ENCODE peak calls at places on chromosome 14, in five cellular contexts. R, Z, F, T and V are unnamed samples.

GRCh38 chr14:74085828-74086227 is 1.1 kb downstream of the LIN52 start:
- DNase-seq in T (no peak), R (no peak), Z (no peak), F (no peak), V (no peak)

GRCh38 chr14:33307691-33308369 is 369.2 kb downstream of the NPAS3 start:
- DNase-seq in T (no peak), F (peak; percentile 36), R (no peak), Z (peak; percentile 40), V (peak; percentile 76)

GRCh38 chr14:61923348-61923747 is 161.1 kb downstream of the SNAPC1 start:
- DNase-seq in Z (no peak), T (no peak), F (no peak), R (no peak), V (no peak)

GRCh38 chr14:71703477-71703876 is 228.8 kb upstream of the RGS6 start:
- DNase-seq in Z (peak; percentile 35), T (no peak), R (no peak), F (no peak), V (peak; percentile 43)

GRCh38 chr14:55057919-55058318 is 6.5 kb downstream of the MAPK1IP1L start:
- DNase-seq in R (no peak), T (no peak), Z (no peak), F (no peak), V (no peak)

GRCh38 chr14:34912966-34913365 is 37.8 kb upstream of the BAZ1A start:
- DNase-seq in T (no peak), F (no peak), Z (no peak), R (no peak), V (no peak)

GRCh38 chr14:20455355-20456300 is 602 bp downstream of the APEX1 start:
- DNase-seq in Z (no peak), R (no peak), T (no peak), F (no peak), V (no peak)

GRCh38 chr14:22848391-22849164 is 12.2 kb downstream of the MMP14 start:
- DNase-seq in R (peak; percentile 66), T (no peak), F (peak; percentile 71), Z (peak; percentile 8), V (peak; percentile 28)

GRCh38 chr14:21241218-21241819 is 27.9 kb downstream of the HNRNPC start:
- DNase-seq in Z (no peak), R (no peak), F (no peak), T (peak; percentile 25), V (no peak)

GRCh38 chr14:75294649-75295033 is 16.0 kb downstream of the FOS start:
- DNase-seq in R (no peak), Z (peak; percentile 32), T (peak; percentile 47), F (no peak), V (no peak)

GRCh38 chr14:51209457-51209856 is 30.6 kb upstream of the TMX1 start:
- DNase-seq in F (no peak), R (no peak), T (no peak), Z (no peak), V (no peak)

GRCh38 chr14:76768671-76769500 is 7.6 kb downstream of the VASH1 start:
- DNase-seq in R (peak; percentile 22), F (no peak), Z (no peak), T (no peak), V (no peak)

GRCh38 chr14:20789230-20789813 is 8.3 kb downstream of the RNASE6 start:
- DNase-seq in R (no peak), Z (no peak), T (no peak), F (no peak), V (no peak)

GRCh38 chr14:104393898-104394605 is 185.5 kb upstream of the C14orf180 start:
- DNase-seq in R (no peak), Z (no peak), T (no peak), F (peak; percentile 84), V (no peak)

GRCh38 chr14:76955575-76956252 is 72.8 kb downstream of the IRF2BPL start:
- DNase-seq in F (peak; percentile 38), R (peak; percentile 46), Z (peak; percentile 65), T (peak; percentile 60), V (peak; percentile 60)

GRCh38 chr14:82112210-82112839 is 578.7 kb upstream of the SEL1L start:
- DNase-seq in F (no peak), T (no peak), Z (no peak), R (no peak), V (no peak)

GRCh38 chr14:75800792-75801191 is 139.7 kb downstream of the TTLL5 start:
- DNase-seq in T (peak; percentile 4), F (no peak), R (no peak), Z (no peak), V (no peak)

GRCh38 chr14:24941719-24942118 is 108.2 kb downstream of the STXBP6 start:
- DNase-seq in T (no peak), F (no peak), Z (no peak), R (peak; percentile 39), V (no peak)

GRCh38 chr14:104572024-104572623 is 7.4 kb upstream of the C14orf180 start:
- DNase-seq in F (no peak), Z (no peak), T (no peak), R (no peak), V (no peak)

GRCh38 chr14:35965425-35965824 is 139.3 kb downstream of the BRMS1L start:
- DNase-seq in F (no peak), Z (peak; percentile 96), R (no peak), T (no peak), V (peak; percentile 81)

GRCh38 chr14:58100735-58101368 is 51.2 kb downstream of the ARMH4 start:
- DNase-seq in F (no peak), R (no peak), Z (no peak), T (no peak), V (no peak)

GRCh38 chr14:54567634-54568561 is 970 bp downstream of the SAMD4A start:
- DNase-seq in F (peak; percentile 42), R (peak; percentile 38), Z (peak; percentile 63), T (peak; percentile 59), V (peak; percentile 69)

GRCh38 chr14:95294320-95294719 is 25.4 kb downstream of the CLMN start:
- DNase-seq in Z (no peak), T (no peak), F (no peak), R (no peak), V (no peak)

GRCh38 chr14:52296378-52296777 is 17.7 kb upstream of the PTGER2 start:
- DNase-seq in R (no peak), F (no peak), T (no peak), Z (no peak), V (no peak)

GRCh38 chr14:35158951-35159653 is 36.8 kb downstream of the PRORP start:
- DNase-seq in Z (no peak), R (no peak), T (no peak), F (no peak), V (no peak)

GRCh38 chr14:66087231-66087630 is 398.9 kb upstream of the CCDC196 start:
- DNase-seq in Z (no peak), R (no peak), T (no peak), F (no peak), V (no peak)

GRCh38 chr14:65860956-65861631 is 448.6 kb downstream of the FUT8 start:
- DNase-seq in R (no peak), Z (no peak), T (no peak), F (no peak), V (no peak)

GRCh38 chr14:96754162-96754844 is 42.9 kb upstream of the VRK1 start:
- DNase-seq in T (peak; percentile 20), Z (no peak), F (no peak), R (no peak), V (no peak)

GRCh38 chr14:42994001-42994736 is 1387.5 kb downstream of the LRFN5 start:
- DNase-seq in F (no peak), Z (no peak), T (peak; percentile 49), R (no peak), V (no peak)

GRCh38 chr14:79543966-79544365 is 667.3 kb downstream of the DIO2 start:
- DNase-seq in F (no peak), T (peak; percentile 31), R (no peak), Z (no peak), V (no peak)

GRCh38 chr14:69963966-69964365 is 84.8 kb downstream of the SMOC1 start:
- DNase-seq in F (no peak), R (no peak), Z (peak; percentile 99), T (no peak), V (peak; percentile 95)

GRCh38 chr14:50122291-50122690 is 5.9 kb upstream of the VCPKMT start:
- DNase-seq in Z (peak; percentile 10), F (no peak), R (no peak), T (no peak), V (no peak)

GRCh38 chr14:34051966-34052657 is 101.2 kb upstream of the EGLN3 start:
- DNase-seq in Z (no peak), T (peak; percentile 89), F (no peak), R (peak; percentile 61), V (no peak)

GRCh38 chr14:59195898-59196297 is 7.4 kb downstream of the DAAM1 start:
- DNase-seq in Z (no peak), F (no peak), R (no peak), T (no peak), V (no peak)

GRCh38 chr14:58717821-58718220 is 80.1 kb downstream of the DACT1 start:
- DNase-seq in T (no peak), R (no peak), Z (no peak), F (no peak), V (no peak)

GRCh38 chr14:26174395-26174794 is 423.4 kb downstream of the NOVA1 start:
- DNase-seq in Z (no peak), F (no peak), T (no peak), R (no peak), V (no peak)

GRCh38 chr14:61567838-61568571 is 127.3 kb upstream of the HIF1A start:
- DNase-seq in R (no peak), Z (no peak), T (no peak), F (no peak), V (peak; percentile 32)